ENCODE peak calls at places on chromosomes 12 and 14, in nine cellular contexts. B, A, T, I, S, Q, W, H and E are unnamed samples.

GRCh38 chr12:103771466-103771865 is 69.6 kb downstream of the NT5DC3 start:
- DNase-seq in B (peak), A (no peak), T (no peak), I (peak), S (no peak), Q (no peak), W (peak), H (no peak), E (no peak)

GRCh38 chr12:50213439-50213838 is 46.3 kb upstream of the CERS5 start:
- DNase-seq in B (no peak), A (no peak), T (no peak), I (no peak), S (no peak), Q (no peak), W (no peak), H (no peak), E (no peak)

GRCh38 chr12:4908694-4909396 is 860 bp upstream of the KCNA1 start:
- DNase-seq in B (peak), A (no peak), T (no peak), I (no peak), S (no peak), Q (no peak), W (no peak), H (no peak), E (peak)

GRCh38 chr14:104875811-104876210 is 10.7 kb downstream of the CEP170B start:
- DNase-seq in B (no peak), A (no peak), T (peak), I (no peak), S (no peak), Q (no peak), W (no peak), H (no peak), E (no peak)

GRCh38 chr12:91507754-91508153 is 325.1 kb upstream of the DCN start:
- DNase-seq in B (peak), A (no peak), T (no peak), I (peak), S (no peak), Q (no peak), W (no peak), H (no peak), E (no peak)

GRCh38 chr12:116284401-116284800 is 6.9 kb upstream of the MED13L start:
- DNase-seq in B (no peak), A (no peak), T (no peak), I (no peak), S (no peak), Q (no peak), W (peak), H (no peak), E (no peak)

GRCh38 chr12:128685903-128686475 is 137.8 kb downstream of the SLC15A4 start:
- DNase-seq in B (no peak), A (no peak), T (no peak), I (no peak), S (no peak), Q (no peak), W (no peak), H (no peak), E (no peak)

GRCh38 chr12:22285871-22286270 is 48.6 kb downstream of the ST8SIA1 start:
- DNase-seq in B (peak), A (no peak), T (no peak), I (peak), S (no peak), Q (no peak), W (no peak), H (no peak), E (no peak)

GRCh38 chr14:104209985-104210520 is 71.7 kb downstream of the KIF26A start:
- DNase-seq in B (no peak), A (no peak), T (peak), I (no peak), S (no peak), Q (no peak), W (no peak), H (no peak), E (no peak)

GRCh38 chr12:63889236-63889635 is 44.7 kb downstream of the SRGAP1 start:
- DNase-seq in B (peak), A (no peak), T (no peak), I (peak), S (no peak), Q (no peak), W (peak), H (no peak), E (no peak)

GRCh38 chr14:47186491-47186890 is 488.9 kb downstream of the MDGA2 start:
- DNase-seq in B (peak), A (no peak), T (no peak), I (no peak), S (no peak), Q (no peak), W (no peak), H (no peak), E (no peak)

GRCh38 chr12:68334136-68334535 is 2.0 kb upstream of the MDM1 start:
- DNase-seq in B (no peak), A (no peak), T (no peak), I (no peak), S (no peak), Q (no peak), W (no peak), H (no peak), E (peak)

GRCh38 chr14:91985008-91985407 is 37.5 kb upstream of the FBLN5 start:
- DNase-seq in B (peak), A (no peak), T (no peak), I (peak), S (no peak), Q (no peak), W (no peak), H (no peak), E (no peak)

GRCh38 chr14:104357689-104358527 is 219.5 kb downstream of the KIF26A start:
- DNase-seq in B (no peak), A (no peak), T (no peak), I (no peak), S (no peak), Q (no peak), W (no peak), H (no peak), E (no peak)

GRCh38 chr14:89813485-89814080 is 140.9 kb downstream of the EFCAB11 start:
- DNase-seq in B (peak), A (no peak), T (no peak), I (peak), S (no peak), Q (no peak), W (no peak), H (no peak), E (no peak)

GRCh38 chr12:6852651-6853354 is 853 bp downstream of the USP5 start:
- DNase-seq in B (peak), A (no peak), T (no peak), I (peak), S (peak), Q (peak), W (peak), H (no peak), E (no peak)

GRCh38 chr12:121227294-121227693 is 17.4 kb downstream of the P2RX4 start:
- DNase-seq in B (no peak), A (no peak), T (no peak), I (no peak), S (no peak), Q (peak), W (no peak), H (no peak), E (peak)

GRCh38 chr12:92370828-92371227 is 225.2 kb upstream of the BTG1 start:
- DNase-seq in B (no peak), A (no peak), T (no peak), I (no peak), S (no peak), Q (no peak), W (no peak), H (no peak), E (no peak)

GRCh38 chr14:70770490-70770889 is 38.8 kb downstream of the MAP3K9 start:
- DNase-seq in B (no peak), A (no peak), T (no peak), I (no peak), S (no peak), Q (no peak), W (peak), H (no peak), E (no peak)

GRCh38 chr14:90815817-90816662 is at the start of gene TTC7B:
- DNase-seq in B (peak), A (no peak), T (peak), I (peak), S (no peak), Q (peak), W (peak), H (no peak), E (peak)

GRCh38 chr12:6465467-6466183 is 4.9 kb downstream of the VAMP1 start:
- DNase-seq in B (peak), A (peak), T (no peak), I (peak), S (peak), Q (peak), W (peak), H (no peak), E (no peak)

GRCh38 chr14:74019743-74020142 is 594 bp downstream of the BBOF1 start:
- DNase-seq in B (peak), A (no peak), T (no peak), I (peak), S (no peak), Q (no peak), W (peak), H (no peak), E (no peak)

GRCh38 chr12:28973491-28973890 is 175.6 kb upstream of the FAR2 start:
- DNase-seq in B (peak), A (no peak), T (no peak), I (peak), S (no peak), Q (no peak), W (no peak), H (no peak), E (no peak)
- TF ChIP-seq CTCF in B (no peak), A (no peak), T (no peak), I (no peak), S (no peak), Q (no peak), W (no peak), H (no peak), E (no peak)

DNA sequence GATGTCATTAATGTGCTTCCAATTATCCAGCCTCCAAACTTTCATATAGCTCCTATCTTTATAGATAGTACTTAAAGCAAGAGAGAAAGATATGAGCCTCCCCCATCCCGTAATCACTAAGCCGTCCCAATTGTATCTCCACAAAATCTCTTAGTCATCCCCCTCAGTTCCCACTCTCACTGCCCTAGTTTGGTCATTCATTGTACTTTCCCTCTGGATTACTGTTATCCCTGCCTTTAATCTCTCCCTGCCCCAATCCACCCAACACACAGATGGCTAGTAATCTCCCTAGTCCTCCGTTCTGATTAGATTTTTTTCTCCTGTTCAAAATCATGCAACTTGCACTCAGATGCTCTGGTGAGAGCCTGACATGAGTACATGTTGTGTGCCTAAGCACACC is 5.4 kb upstream of the BCAT1 start:
- DNase-seq in B (no peak), A (no peak), T (no peak), I (peak), S (no peak), Q (no peak), W (no peak), H (no peak), E (no peak)
- TF ChIP-seq CTCF in B (no peak), A (no peak), T (no peak), I (no peak), S (no peak), Q (no peak), W (no peak), H (no peak), E (no peak)

DNA sequence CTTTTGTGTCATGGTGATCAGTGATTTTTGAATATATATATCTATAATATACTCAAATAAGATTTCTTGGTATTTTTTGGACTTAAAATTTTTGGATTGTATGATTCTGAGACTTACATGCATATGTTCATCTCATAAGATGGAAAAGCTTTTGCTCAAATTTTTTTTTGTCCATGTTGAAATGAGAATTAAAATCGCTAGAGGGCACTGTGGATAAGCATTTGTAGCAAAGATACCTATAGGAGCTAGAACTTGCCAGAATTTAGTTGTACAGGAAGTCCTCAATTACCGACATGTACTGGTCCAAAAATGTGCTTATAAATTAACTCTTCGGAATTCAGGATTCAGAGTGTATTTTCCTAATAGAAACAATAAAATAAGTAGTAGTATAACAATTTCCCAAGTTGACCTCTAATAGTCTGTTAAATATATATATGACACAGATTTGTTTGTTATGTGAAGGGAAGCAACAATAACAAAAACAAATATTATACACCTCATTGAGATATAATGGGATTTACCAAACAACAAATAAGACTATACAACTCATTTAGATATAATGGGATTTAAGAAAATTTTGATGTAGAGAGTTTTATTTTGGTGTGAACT is 179.6 kb downstream of the TMEM117 start:
- DNase-seq in B (peak), A (peak), T (no peak), I (peak), S (no peak), Q (peak), W (peak), H (no peak), E (peak)
- TF ChIP-seq CTCF in B (peak), A (peak), T (peak), I (peak), S (no peak), Q (peak), W (peak), H (no peak), E (peak)

GRCh38 chr14:99662846-99663245 is 17.9 kb downstream of the HHIPL1 start:
- DNase-seq in B (no peak), A (no peak), T (no peak), I (no peak), S (no peak), Q (no peak), W (no peak), H (no peak), E (no peak)

GRCh38 chr14:99667045-99667444 is 17.1 kb upstream of the CYP46A1 start:
- DNase-seq in B (no peak), A (no peak), T (no peak), I (no peak), S (no peak), Q (no peak), W (no peak), H (no peak), E (no peak)

GRCh38 chr14:99664636-99665273 is 19.3 kb upstream of the CYP46A1 start:
- DNase-seq in B (no peak), A (no peak), T (no peak), I (no peak), S (no peak), Q (no peak), W (no peak), H (no peak), E (no peak)

GRCh38 chr14:99666533-99666932 is 17.6 kb upstream of the CYP46A1 start:
- DNase-seq in B (no peak), A (no peak), T (no peak), I (no peak), S (no peak), Q (no peak), W (no peak), H (no peak), E (no peak)

DNA sequence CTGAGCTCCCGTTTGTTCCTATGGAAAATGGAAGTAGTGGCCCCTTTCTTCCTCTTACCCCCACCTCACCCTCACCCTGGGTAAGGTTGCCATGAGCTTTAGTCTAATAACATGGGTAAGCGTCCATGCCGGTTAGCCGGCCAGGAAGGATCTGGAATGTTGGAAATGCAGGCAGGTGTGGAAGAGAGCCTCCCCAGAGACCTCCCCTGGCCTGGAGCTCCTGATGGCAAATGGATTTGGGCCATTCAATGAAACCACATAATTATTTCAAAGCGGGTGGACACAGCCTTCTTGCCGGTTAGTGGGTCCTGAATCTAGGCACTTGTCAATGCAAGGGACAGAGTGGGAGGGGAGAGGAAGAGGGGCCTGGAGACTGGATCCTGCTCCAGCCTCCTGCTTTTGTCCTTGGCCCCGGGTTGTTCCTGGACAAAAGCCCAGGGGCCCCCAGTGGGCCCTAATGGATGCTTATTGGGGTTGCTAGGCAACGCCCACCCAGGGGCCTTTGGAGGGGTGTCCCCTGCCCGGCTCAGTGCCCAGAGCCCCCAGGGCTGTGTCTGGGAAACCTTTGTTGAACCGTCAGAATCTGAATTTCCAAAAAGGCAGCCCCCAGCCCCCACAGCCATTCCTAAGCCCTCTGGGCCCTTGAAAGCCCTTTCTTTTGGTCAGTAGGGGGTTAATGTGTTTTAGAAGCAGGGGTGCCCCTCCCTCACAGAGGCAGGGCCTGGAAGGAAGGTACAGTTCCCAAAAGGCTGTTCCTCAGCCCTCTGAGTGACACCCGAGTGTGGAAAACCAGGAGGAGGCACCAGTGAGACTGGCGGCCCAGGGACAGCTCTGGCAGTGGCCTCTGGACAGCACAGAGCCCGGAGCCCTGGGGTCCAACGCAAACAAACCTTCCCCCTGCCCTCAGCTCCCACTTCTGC is 19.0 kb downstream of the HHIPL1 start:
- DNase-seq in B (no peak), A (no peak), T (no peak), I (no peak), S (no peak), Q (no peak), W (no peak), H (no peak), E (no peak)
- TF ChIP-seq CTCF in B (no peak), A (no peak), T (no peak), I (no peak), S (no peak), Q (no peak), W (no peak), H (no peak), E (no peak)

DNA sequence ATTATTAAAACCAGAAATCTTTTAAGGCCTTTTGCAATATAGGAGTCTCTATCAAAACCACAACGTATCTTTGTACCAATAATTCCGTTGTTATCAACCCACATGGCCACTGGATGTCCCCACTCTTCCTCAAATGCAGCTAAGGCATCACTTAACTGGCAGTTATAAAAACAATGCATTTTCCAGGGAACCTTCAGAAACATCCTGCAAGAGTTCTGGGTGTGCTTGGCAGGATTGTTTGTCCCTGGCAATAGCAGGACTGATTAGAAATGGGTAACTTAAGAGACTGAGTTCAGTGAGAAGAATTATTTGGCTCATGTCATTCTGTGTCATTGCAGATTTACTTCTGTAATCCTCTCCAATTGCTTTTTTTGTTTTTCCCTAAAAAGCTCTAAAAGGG is 112.0 kb downstream of the SLC15A5 start:
- DNase-seq in B (peak), A (no peak), T (no peak), I (peak), S (peak), Q (peak), W (peak), H (no peak), E (no peak)
- TF ChIP-seq CTCF in B (peak), A (peak), T (peak), I (peak), S (no peak), Q (peak), W (peak), H (no peak), E (peak)

GRCh38 chr12:13208533-13209278 is 12.2 kb downstream of the EMP1 start:
- DNase-seq in B (no peak), A (no peak), T (no peak), I (peak), S (no peak), Q (peak), W (peak), H (no peak), E (no peak)
- TF ChIP-seq CTCF in B (peak), A (peak), T (peak), I (peak), S (no peak), Q (peak), W (peak), H (no peak), E (peak)

GRCh38 chr12:96719671-96720362 is 187.2 kb upstream of the NEDD1 start:
- DNase-seq in B (peak), A (no peak), T (no peak), I (peak), S (no peak), Q (peak), W (peak), H (no peak), E (peak)

DNA sequence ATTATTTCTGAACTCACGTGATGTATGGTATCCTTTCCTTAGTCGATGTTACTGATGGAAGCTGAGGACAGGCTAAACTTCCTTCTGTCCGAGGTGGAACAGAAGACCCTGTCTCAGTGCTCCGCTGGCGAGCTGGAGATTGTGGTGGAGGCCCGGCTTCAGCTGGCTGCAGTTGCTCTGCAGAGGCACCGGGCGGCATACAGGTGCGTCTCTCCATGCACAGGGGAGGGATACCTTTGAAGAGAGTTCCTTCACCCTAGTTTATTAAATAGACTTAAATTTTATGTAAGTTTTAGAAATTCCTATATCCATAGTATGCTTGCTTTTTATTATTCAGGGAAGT is 186.7 kb upstream of the NEDD1 start:
- DNase-seq in B (no peak), A (no peak), T (no peak), I (no peak), S (no peak), Q (peak), W (peak), H (no peak), E (peak)
- TF ChIP-seq CTCF in B (no peak), A (peak), T (no peak), I (peak), S (no peak), Q (peak), W (no peak), H (no peak), E (peak)

DNA sequence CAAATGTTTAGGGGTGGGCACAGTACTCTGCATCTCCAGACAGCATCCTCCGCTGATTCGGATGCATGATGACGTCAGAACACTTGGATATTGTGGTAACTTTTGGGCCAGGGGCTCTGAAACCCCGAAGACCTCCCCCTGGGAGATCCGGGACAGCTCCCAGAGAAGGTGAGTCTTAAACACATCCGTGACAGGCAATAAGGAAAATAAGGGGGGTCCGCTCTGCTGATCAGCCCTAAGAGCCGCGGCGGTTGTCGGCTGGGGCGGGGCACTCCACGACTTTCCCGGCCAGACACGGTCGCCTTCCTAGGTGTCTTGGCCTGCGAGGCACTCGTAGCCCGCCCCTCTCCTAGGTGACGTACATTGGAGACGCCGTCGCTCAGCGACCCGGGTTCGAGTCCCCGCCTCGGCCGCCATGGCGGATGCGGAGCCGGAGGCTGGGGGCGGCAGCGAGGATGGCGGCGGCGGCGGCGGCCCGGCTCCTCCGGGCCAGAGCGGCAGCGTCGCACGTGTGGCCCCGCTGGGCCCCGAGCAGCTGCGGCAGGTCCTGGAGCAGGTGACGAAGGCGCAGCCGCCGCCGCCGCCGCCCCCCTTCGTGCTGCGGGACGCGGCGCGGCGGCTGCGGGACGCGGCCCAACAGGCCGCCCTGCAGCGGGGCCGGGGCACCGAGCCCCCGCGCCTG is at the start of gene ZNF839:
- DNase-seq in B (peak), A (no peak), T (peak), I (peak), S (peak), Q (peak), W (peak), H (no peak), E (peak)
- TF ChIP-seq CTCF in B (no peak), A (no peak), T (no peak), I (no peak), S (no peak), Q (no peak), W (no peak), H (no peak), E (no peak)